ENCODE peak calls at places on chromosome 3, in six cellular contexts. One of them, this sample, is unnamed.

GRCh38 chr3:143604849-143605660 is 243.2 kb downstream of the SLC9A9 start:
- DNase-seq in endodermal cell: no peak
- DNase-seq in GM12865: peak; percentile 50
- DNase-seq in HFF-Myc: no peak
- DNase-seq in tibial nerve: no peak
- DNase-seq in heart right ventricle: no peak
- DNase-seq in this sample: peak; percentile 25

GRCh38 chr3:172646439-172647015 is 64.3 kb downstream of the NCEH1 start:
- DNase-seq in endodermal cell: no peak
- DNase-seq in GM12865: no peak
- DNase-seq in HFF-Myc: no peak
- DNase-seq in tibial nerve: no peak
- DNase-seq in heart right ventricle: no peak
- DNase-seq in this sample: no peak

GRCh38 chr3:28053759-28054158 is 187.7 kb upstream of the CMC1 start:
- DNase-seq in endodermal cell: no peak
- DNase-seq in GM12865: no peak
- DNase-seq in HFF-Myc: no peak
- DNase-seq in tibial nerve: no peak
- DNase-seq in heart right ventricle: no peak
- DNase-seq in this sample: no peak

GRCh38 chr3:69542265-69543079 is 156.6 kb upstream of the FRMD4B start:
- DNase-seq in endodermal cell: peak; percentile 86
- DNase-seq in GM12865: no peak
- DNase-seq in HFF-Myc: no peak
- DNase-seq in tibial nerve: no peak
- DNase-seq in heart right ventricle: peak; percentile 35
- DNase-seq in this sample: no peak

GRCh38 chr3:195060531-195061385 is 210.2 kb downstream of the XXYLT1 start:
- DNase-seq in endodermal cell: no peak
- DNase-seq in GM12865: no peak
- DNase-seq in HFF-Myc: no peak
- DNase-seq in tibial nerve: no peak
- DNase-seq in heart right ventricle: peak; percentile 47
- DNase-seq in this sample: no peak

GRCh38 chr3:72797773-72798543 is 50.3 kb downstream of the SHQ1 start:
- DNase-seq in endodermal cell: no peak
- DNase-seq in GM12865: no peak
- DNase-seq in HFF-Myc: no peak
- DNase-seq in tibial nerve: no peak
- DNase-seq in heart right ventricle: peak; percentile 62
- DNase-seq in this sample: no peak

GRCh38 chr3:100611221-100611620 is 1.8 kb downstream of the ADGRG7 start:
- DNase-seq in endodermal cell: no peak
- DNase-seq in GM12865: no peak
- DNase-seq in HFF-Myc: no peak
- DNase-seq in tibial nerve: no peak
- DNase-seq in heart right ventricle: no peak
- DNase-seq in this sample: no peak

GRCh38 chr3:38646630-38647029 is 2.9 kb downstream of the SCN5A start:
- DNase-seq in endodermal cell: peak; percentile 82
- DNase-seq in GM12865: peak; percentile 59
- DNase-seq in HFF-Myc: no peak
- DNase-seq in tibial nerve: no peak
- DNase-seq in heart right ventricle: no peak
- DNase-seq in this sample: no peak

GRCh38 chr3:49722896-49723295 is 855 bp downstream of the GMPPB start:
- DNase-seq in endodermal cell: no peak
- DNase-seq in GM12865: no peak
- DNase-seq in HFF-Myc: no peak
- DNase-seq in tibial nerve: peak; percentile 10
- DNase-seq in heart right ventricle: no peak
- DNase-seq in this sample: no peak

GRCh38 chr3:49720383-49721164 is 1.1 kb upstream of the AMIGO3 start:
- DNase-seq in endodermal cell: peak; percentile 46
- DNase-seq in GM12865: no peak
- DNase-seq in HFF-Myc: no peak
- DNase-seq in tibial nerve: no peak
- DNase-seq in heart right ventricle: no peak
- DNase-seq in this sample: no peak

GRCh38 chr3:49721861-49722781 is 1.6 kb downstream of the GMPPB start:
- DNase-seq in endodermal cell: no peak
- DNase-seq in GM12865: no peak
- DNase-seq in HFF-Myc: no peak
- DNase-seq in tibial nerve: peak; percentile 11
- DNase-seq in heart right ventricle: no peak
- DNase-seq in this sample: peak; percentile 17

GRCh38 chr3:49723301-49723630 is 485 bp downstream of the GMPPB start:
- DNase-seq in endodermal cell: peak; percentile 84
- DNase-seq in GM12865: peak; percentile 83
- DNase-seq in HFF-Myc: no peak
- DNase-seq in tibial nerve: peak; percentile 23
- DNase-seq in heart right ventricle: peak; percentile 48
- DNase-seq in this sample: no peak

GRCh38 chr3:49721165-49721860 is 1.8 kb upstream of the AMIGO3 start:
- DNase-seq in endodermal cell: no peak
- DNase-seq in GM12865: no peak
- DNase-seq in HFF-Myc: no peak
- DNase-seq in tibial nerve: no peak
- DNase-seq in heart right ventricle: no peak
- DNase-seq in this sample: no peak
- H3K4me3 ChIP-seq in endodermal cell: no peak overlapping the region
- H3K4me3 ChIP-seq in GM12865: no peak overlapping the region
- H3K4me3 ChIP-seq in HFF-Myc: no peak overlapping the region
- H3K4me3 ChIP-seq in tibial nerve: no peak overlapping the region
- H3K4me3 ChIP-seq in heart right ventricle: no peak overlapping the region
- H3K4me3 ChIP-seq in this sample: no peak overlapping the region

GRCh38 chr3:105425153-105425502 is 58.4 kb downstream of the ALCAM start:
- DNase-seq in endodermal cell: no peak
- DNase-seq in GM12865: no peak
- DNase-seq in HFF-Myc: no peak
- DNase-seq in tibial nerve: no peak
- DNase-seq in heart right ventricle: no peak
- DNase-seq in this sample: no peak

GRCh38 chr3:105429034-105429762 is 62.5 kb downstream of the ALCAM start:
- DNase-seq in endodermal cell: no peak
- DNase-seq in GM12865: no peak
- DNase-seq in HFF-Myc: no peak
- DNase-seq in tibial nerve: no peak
- DNase-seq in heart right ventricle: no peak
- DNase-seq in this sample: no peak

GRCh38 chr3:105424412-105425152 is 57.9 kb downstream of the ALCAM start:
- DNase-seq in endodermal cell: no peak
- DNase-seq in GM12865: no peak
- DNase-seq in HFF-Myc: no peak
- DNase-seq in tibial nerve: no peak
- DNase-seq in heart right ventricle: no peak
- DNase-seq in this sample: no peak

GRCh38 chr3:105430460-105430859 is 63.8 kb downstream of the ALCAM start:
- DNase-seq in endodermal cell: no peak
- DNase-seq in GM12865: no peak
- DNase-seq in HFF-Myc: no peak
- DNase-seq in tibial nerve: no peak
- DNase-seq in heart right ventricle: no peak
- DNase-seq in this sample: no peak

DNA sequence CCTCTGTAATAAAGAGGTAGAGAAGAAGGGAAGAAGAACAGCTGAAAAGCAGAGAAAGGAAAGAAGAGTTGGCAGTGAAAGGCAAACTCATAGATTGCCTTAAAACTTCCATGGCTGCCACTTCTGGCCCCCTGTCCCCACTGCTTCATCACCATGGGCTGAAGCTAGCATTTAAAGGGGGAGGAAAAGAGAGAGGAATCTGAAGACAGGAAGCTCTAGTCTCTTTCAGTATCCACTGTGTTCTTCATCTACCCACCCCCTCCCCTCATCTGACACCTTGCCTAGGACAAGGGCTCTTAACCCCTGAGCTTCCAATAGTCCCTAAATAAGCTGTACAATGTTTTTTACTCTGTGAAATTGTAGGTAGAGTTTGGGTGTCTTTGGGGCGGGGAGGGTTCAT is 60.6 kb downstream of the ALCAM start:
- DNase-seq in endodermal cell: peak; percentile 43
- DNase-seq in GM12865: no peak
- DNase-seq in HFF-Myc: no peak
- DNase-seq in tibial nerve: no peak
- DNase-seq in heart right ventricle: no peak
- DNase-seq in this sample: no peak
- TF ChIP-seq CTCF in endodermal cell: no peak
- TF ChIP-seq CTCF in GM12865: no peak
- TF ChIP-seq CTCF in HFF-Myc: no peak
- TF ChIP-seq CTCF in tibial nerve: no peak
- TF ChIP-seq CTCF in heart right ventricle: no peak
- TF ChIP-seq CTCF in this sample: no peak

GRCh38 chr3:180036092-180036677 is 552 bp downstream of the PEX5L start:
- DNase-seq in endodermal cell: no peak
- DNase-seq in GM12865: peak; percentile 61
- DNase-seq in HFF-Myc: no peak
- DNase-seq in tibial nerve: no peak
- DNase-seq in heart right ventricle: no peak
- DNase-seq in this sample: no peak
- H3K4me3 ChIP-seq in endodermal cell: peak overlapping the region; percentile 80
- H3K4me3 ChIP-seq in GM12865: peak overlapping the region; percentile 55
- H3K4me3 ChIP-seq in HFF-Myc: no peak overlapping the region
- H3K4me3 ChIP-seq in tibial nerve: peak overlapping the region; percentile 35
- H3K4me3 ChIP-seq in heart right ventricle: no peak overlapping the region
- H3K4me3 ChIP-seq in this sample: peak overlapping the region; percentile 47

DNA sequence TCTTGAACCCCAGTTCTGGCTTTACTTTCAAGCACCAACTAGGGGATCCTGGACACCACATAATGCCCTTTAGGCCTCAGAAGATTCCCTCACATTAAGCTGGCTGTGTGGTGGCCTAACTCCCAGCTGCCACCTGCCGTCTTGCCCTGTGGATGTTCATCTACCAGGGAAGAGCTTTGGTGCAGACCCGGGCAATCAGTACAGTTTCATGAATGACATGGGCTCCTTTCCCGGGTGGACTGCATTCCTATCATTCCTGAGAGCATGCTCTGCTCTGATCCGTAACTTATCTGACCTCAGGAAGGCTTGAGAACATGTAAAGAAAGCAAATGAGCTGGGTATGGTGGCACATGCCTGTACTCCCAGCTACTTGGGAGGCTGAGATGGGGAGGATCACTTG is 50.0 kb upstream of the GSK3B start:
- DNase-seq in endodermal cell: peak; percentile 55
- DNase-seq in GM12865: no peak
- DNase-seq in HFF-Myc: no peak
- DNase-seq in tibial nerve: no peak
- DNase-seq in heart right ventricle: no peak
- DNase-seq in this sample: no peak
- TF ChIP-seq CTCF in endodermal cell: no peak
- TF ChIP-seq CTCF in GM12865: no peak
- TF ChIP-seq CTCF in HFF-Myc: no peak
- TF ChIP-seq CTCF in tibial nerve: no peak
- TF ChIP-seq CTCF in heart right ventricle: no peak
- TF ChIP-seq CTCF in this sample: no peak

DNA sequence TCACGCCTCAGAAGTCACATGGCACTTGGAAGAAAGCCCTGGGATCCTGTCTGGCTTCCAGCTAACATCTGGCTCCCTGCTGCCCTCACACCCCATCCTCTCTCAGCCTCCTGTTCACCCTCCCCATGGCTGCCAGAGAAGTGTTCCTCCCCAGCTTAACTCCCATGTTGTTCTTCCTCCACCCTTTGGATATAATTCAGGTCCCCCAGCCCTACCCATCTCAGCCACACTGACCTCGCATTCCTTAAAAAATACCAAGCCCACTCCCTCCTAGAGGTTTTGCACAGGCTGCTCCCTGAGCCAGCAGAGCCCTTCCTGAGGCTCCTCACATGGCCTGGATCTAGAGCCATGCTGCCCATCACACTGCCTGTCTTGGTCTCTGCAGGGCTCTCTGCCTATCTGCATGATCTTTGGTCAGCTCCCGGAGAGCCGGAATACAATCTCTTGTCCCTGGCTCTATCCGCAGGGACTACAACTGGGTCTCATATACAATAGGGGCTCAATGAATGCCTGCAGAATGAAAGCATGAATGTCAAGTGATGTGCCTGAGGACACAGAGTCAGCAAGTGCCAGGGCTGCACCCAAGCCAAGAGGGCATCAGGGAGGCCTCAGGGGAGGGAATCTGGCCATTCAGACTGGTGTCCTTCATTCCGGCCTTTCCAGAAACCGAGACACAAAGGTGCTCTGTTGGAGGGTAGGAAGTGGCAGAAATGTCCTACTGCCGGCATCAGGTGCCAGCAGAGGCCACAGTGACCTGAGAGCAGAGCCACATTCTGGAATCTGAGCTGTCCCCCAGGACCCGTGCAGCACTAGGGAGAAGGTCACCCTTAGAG is 3.8 kb upstream of the TKT start:
- DNase-seq in endodermal cell: peak; percentile 79
- DNase-seq in GM12865: no peak
- DNase-seq in HFF-Myc: peak; percentile 54
- DNase-seq in tibial nerve: no peak
- DNase-seq in heart right ventricle: no peak
- DNase-seq in this sample: no peak
- H3K4me3 ChIP-seq in endodermal cell: no peak overlapping the region
- H3K4me3 ChIP-seq in GM12865: no peak overlapping the region
- H3K4me3 ChIP-seq in HFF-Myc: no peak overlapping the region
- H3K4me3 ChIP-seq in tibial nerve: no peak overlapping the region
- H3K4me3 ChIP-seq in heart right ventricle: no peak overlapping the region
- H3K4me3 ChIP-seq in this sample: no peak overlapping the region

GRCh38 chr3:175941352-175941751 is 1082.2 kb downstream of the NAALADL2 start:
- DNase-seq in endodermal cell: peak; percentile 84
- DNase-seq in GM12865: peak; percentile 54
- DNase-seq in HFF-Myc: no peak
- DNase-seq in tibial nerve: no peak
- DNase-seq in heart right ventricle: no peak
- DNase-seq in this sample: no peak
- TF ChIP-seq CTCF in endodermal cell: peak; percentile 66
- TF ChIP-seq CTCF in GM12865: peak; percentile 68
- TF ChIP-seq CTCF in HFF-Myc: peak; percentile 39
- TF ChIP-seq CTCF in tibial nerve: no peak
- TF ChIP-seq CTCF in heart right ventricle: no peak
- TF ChIP-seq CTCF in this sample: peak; percentile 73